ENCODE peak calls at places on chromosome 7, in six cellular contexts. One of them, this sample, is unnamed.

GRCh38 chr7:151836927-151837205 is 40.0 kb downstream of the PRKAG2 start:
- DNase-seq in A549: no peak
- DNase-seq in H1: no peak
- DNase-seq in HCT116: no peak
- DNase-seq in K562: no peak
- DNase-seq in WTC11: no peak
- DNase-seq in this sample: no peak

GRCh38 chr7:110977127-110977776 is 113.7 kb upstream of the LRRN3 start:
- DNase-seq in A549: no peak
- DNase-seq in H1: no peak
- DNase-seq in HCT116: no peak
- DNase-seq in K562: no peak
- DNase-seq in WTC11: no peak
- DNase-seq in this sample: no peak

GRCh38 chr7:18866359-18867036 is 250.9 kb downstream of the TWIST1 start:
- DNase-seq in A549: peak; percentile 60
- DNase-seq in H1: no peak
- DNase-seq in HCT116: peak; percentile 43
- DNase-seq in K562: no peak
- DNase-seq in WTC11: no peak
- DNase-seq in this sample: peak; percentile 89

GRCh38 chr7:45709168-45710034 is 135.2 kb downstream of the ADCY1 start:
- DNase-seq in A549: no peak
- DNase-seq in H1: no peak
- DNase-seq in HCT116: no peak
- DNase-seq in K562: no peak
- DNase-seq in WTC11: peak; percentile 5
- DNase-seq in this sample: no peak

GRCh38 chr7:101870361-101871062 is 53.1 kb downstream of the CUX1 start:
- DNase-seq in A549: peak; percentile 78
- DNase-seq in H1: no peak
- DNase-seq in HCT116: peak; percentile 52
- DNase-seq in K562: no peak
- DNase-seq in WTC11: peak; percentile 57
- DNase-seq in this sample: no peak

GRCh38 chr7:45073843-45074737 is 14.7 kb downstream of the NACAD start:
- DNase-seq in A549: no peak
- DNase-seq in H1: no peak
- DNase-seq in HCT116: no peak
- DNase-seq in K562: no peak
- DNase-seq in WTC11: no peak
- DNase-seq in this sample: no peak

GRCh38 chr7:157211710-157212109 is 73.0 kb downstream of the UBE3C start:
- DNase-seq in A549: no peak
- DNase-seq in H1: no peak
- DNase-seq in HCT116: no peak
- DNase-seq in K562: no peak
- DNase-seq in WTC11: no peak
- DNase-seq in this sample: no peak

GRCh38 chr7:123329988-123330643 is 130.3 kb upstream of the SLC13A1 start:
- DNase-seq in A549: no peak
- DNase-seq in H1: no peak
- DNase-seq in HCT116: no peak
- DNase-seq in K562: no peak
- DNase-seq in WTC11: peak; percentile 12
- DNase-seq in this sample: no peak

GRCh38 chr7:1800876-1801275 is 130.8 kb downstream of the ELFN1 start:
- DNase-seq in A549: no peak
- DNase-seq in H1: no peak
- DNase-seq in HCT116: no peak
- DNase-seq in K562: no peak
- DNase-seq in WTC11: no peak
- DNase-seq in this sample: no peak
- TF ChIP-seq MAX in A549: no peak
- TF ChIP-seq MAX in H1: no peak
- TF ChIP-seq MAX in HCT116: no peak
- TF ChIP-seq MAX in K562: no peak
- TF ChIP-seq MAX in WTC11: no peak
- TF ChIP-seq MAX in this sample: no peak

GRCh38 chr7:1368682-1369571 is 90.3 kb downstream of the MICALL2 start:
- DNase-seq in A549: peak; percentile 61
- DNase-seq in H1: peak; percentile 99
- DNase-seq in HCT116: peak; percentile 27
- DNase-seq in K562: peak; percentile 100
- DNase-seq in WTC11: peak; percentile 97
- DNase-seq in this sample: peak; percentile 90
- TF ChIP-seq MAX in A549: peak; percentile 34
- TF ChIP-seq MAX in H1: peak; percentile 91
- TF ChIP-seq MAX in HCT116: peak; percentile 74
- TF ChIP-seq MAX in K562: peak; percentile 56
- TF ChIP-seq MAX in WTC11: peak; percentile 80
- TF ChIP-seq MAX in this sample: peak; percentile 46

DNA sequence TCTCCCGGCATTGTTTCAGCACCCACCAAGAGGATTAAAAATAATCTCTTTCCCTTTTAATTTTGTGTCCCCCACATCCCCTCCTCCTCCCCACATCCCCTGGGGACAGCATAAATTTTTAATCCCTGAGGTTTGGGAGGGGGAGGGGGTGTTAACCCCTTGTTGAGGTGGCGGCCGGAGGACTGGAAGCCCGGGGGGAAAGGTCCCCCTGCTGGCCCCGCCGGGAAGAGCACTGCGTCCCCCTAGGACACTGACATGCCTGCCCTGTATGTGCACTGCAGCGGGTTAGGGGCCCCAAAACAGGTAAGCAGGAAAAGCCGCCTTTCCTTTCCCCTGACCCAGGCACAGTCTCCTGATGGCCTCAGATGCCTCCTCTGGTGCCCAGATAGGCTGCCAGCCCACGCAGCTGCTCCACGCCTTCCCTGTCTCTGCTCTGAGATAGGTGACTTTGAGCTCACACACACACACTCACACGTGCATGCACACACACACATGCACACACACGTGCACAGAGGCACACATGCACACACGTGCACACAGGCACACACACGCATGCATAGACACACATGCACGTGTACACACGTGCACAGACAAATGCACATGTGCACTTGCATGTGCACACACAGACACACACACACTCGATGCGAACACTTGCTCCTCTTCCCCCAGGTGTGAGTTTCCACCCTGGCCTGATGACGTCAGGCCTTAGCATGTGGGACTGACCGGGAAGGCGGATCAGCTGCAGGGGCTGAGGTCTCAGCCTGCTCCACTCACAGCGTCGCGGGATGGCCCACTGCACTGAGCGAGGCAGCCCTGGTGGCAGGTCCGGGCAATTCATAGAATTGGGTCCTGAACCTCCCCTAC is 12.3 kb downstream of the CNPY1 start:
- DNase-seq in A549: peak; percentile 36
- DNase-seq in H1: peak; percentile 89
- DNase-seq in HCT116: no peak
- DNase-seq in K562: peak; percentile 91
- DNase-seq in WTC11: peak; percentile 83
- DNase-seq in this sample: peak; percentile 70
- TF ChIP-seq MAX in A549: no peak
- TF ChIP-seq MAX in H1: no peak
- TF ChIP-seq MAX in HCT116: no peak
- TF ChIP-seq MAX in K562: peak; percentile 59
- TF ChIP-seq MAX in WTC11: no peak
- TF ChIP-seq MAX in this sample: no peak

DNA sequence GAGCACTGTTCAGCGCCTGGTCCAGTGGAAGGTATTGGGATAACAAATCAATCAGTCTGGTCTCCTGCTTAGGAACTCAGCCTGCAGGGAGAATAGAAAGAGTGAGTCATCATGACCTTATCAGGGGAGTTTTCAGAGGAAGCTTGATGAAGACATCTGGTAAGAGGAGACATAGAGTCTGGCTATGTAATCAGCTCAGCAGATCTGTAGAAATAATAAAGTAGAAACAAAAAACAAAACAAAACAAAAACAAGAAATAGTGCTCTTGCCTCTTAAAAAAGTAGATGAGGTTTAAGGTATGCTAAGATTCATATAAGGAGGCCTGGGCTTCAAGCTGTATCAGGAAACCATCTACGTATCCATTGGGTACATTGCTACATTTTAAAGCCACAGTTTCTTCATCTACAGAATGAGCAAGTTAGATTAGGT is 14.4 kb downstream of the TAS2R41 start:
- DNase-seq in A549: peak; percentile 27
- DNase-seq in H1: no peak
- DNase-seq in HCT116: peak; percentile 27
- DNase-seq in K562: peak; percentile 71
- DNase-seq in WTC11: no peak
- DNase-seq in this sample: peak; percentile 57
- TF ChIP-seq MAX in A549: no peak
- TF ChIP-seq MAX in H1: no peak
- TF ChIP-seq MAX in HCT116: no peak
- TF ChIP-seq MAX in K562: no peak
- TF ChIP-seq MAX in WTC11: no peak
- TF ChIP-seq MAX in this sample: no peak

DNA sequence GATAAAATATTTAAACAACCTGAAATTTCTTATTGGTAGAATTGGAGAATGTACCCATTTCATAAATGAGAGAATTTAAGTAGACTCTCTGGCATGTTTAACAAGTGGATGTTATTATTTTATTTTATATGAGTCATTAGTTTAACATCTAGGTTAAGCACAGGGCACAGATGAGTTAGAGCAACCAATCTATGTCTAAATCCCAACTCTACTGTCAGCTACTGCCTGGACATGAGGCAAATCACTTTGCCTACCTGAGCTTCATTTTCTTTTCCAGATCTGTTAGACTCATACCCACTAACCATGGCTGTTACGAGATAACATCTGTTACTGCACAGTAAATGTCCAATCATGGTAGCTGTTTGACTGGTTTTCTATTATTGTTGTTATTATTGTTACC is 251.1 kb downstream of the INHBA start:
- DNase-seq in A549: no peak
- DNase-seq in H1: no peak
- DNase-seq in HCT116: no peak
- DNase-seq in K562: no peak
- DNase-seq in WTC11: no peak
- DNase-seq in this sample: no peak
- TF ChIP-seq MAX in A549: no peak
- TF ChIP-seq MAX in H1: no peak
- TF ChIP-seq MAX in HCT116: no peak
- TF ChIP-seq MAX in K562: no peak
- TF ChIP-seq MAX in WTC11: no peak
- TF ChIP-seq MAX in this sample: no peak

GRCh38 chr7:15015545-15016314 is 113.2 kb upstream of the DGKB start:
- DNase-seq in A549: peak; percentile 69
- DNase-seq in H1: peak; percentile 55
- DNase-seq in HCT116: peak; percentile 87
- DNase-seq in K562: peak; percentile 28
- DNase-seq in WTC11: peak; percentile 73
- DNase-seq in this sample: peak; percentile 67
- TF ChIP-seq MAX in A549: no peak
- TF ChIP-seq MAX in H1: no peak
- TF ChIP-seq MAX in HCT116: no peak
- TF ChIP-seq MAX in K562: no peak
- TF ChIP-seq MAX in WTC11: no peak
- TF ChIP-seq MAX in this sample: no peak

GRCh38 chr7:28722684-28723083 is 235.4 kb downstream of the TRIL start:
- DNase-seq in A549: no peak
- DNase-seq in H1: no peak
- DNase-seq in HCT116: no peak
- DNase-seq in K562: no peak
- DNase-seq in WTC11: no peak
- DNase-seq in this sample: no peak
- TF ChIP-seq MAX in A549: no peak
- TF ChIP-seq MAX in H1: no peak
- TF ChIP-seq MAX in HCT116: no peak
- TF ChIP-seq MAX in K562: no peak
- TF ChIP-seq MAX in WTC11: no peak
- TF ChIP-seq MAX in this sample: no peak

GRCh38 chr7:128389085-128389814 is 20.5 kb downstream of the IMPDH1 start:
- DNase-seq in A549: no peak
- DNase-seq in H1: no peak
- DNase-seq in HCT116: no peak
- DNase-seq in K562: peak; percentile 41
- DNase-seq in WTC11: no peak
- DNase-seq in this sample: no peak
- TF ChIP-seq MAX in A549: no peak
- TF ChIP-seq MAX in H1: peak; percentile 77
- TF ChIP-seq MAX in HCT116: no peak
- TF ChIP-seq MAX in K562: no peak
- TF ChIP-seq MAX in WTC11: no peak
- TF ChIP-seq MAX in this sample: no peak